ENCODE peak calls at places on chromosomes 5 and 9, in nine cellular contexts. G, Z, L, W, I, C, U, R and O are unnamed samples. For H3K36me3, the result is how much of the 10 kb centered on the place peaks cover.

GRCh38 chr9:125125523-125125922 is 17.8 kb downstream of the SCAI start:
- DNase-seq in L (no peak), Z (peak), W (no peak), G (no peak), I (no peak), R (no peak), U (no peak), C (no peak), O (no peak)

GRCh38 chr9:69885931-69886330 is 65.3 kb downstream of the CFAP95 start:
- DNase-seq in Z (no peak), U (no peak), W (no peak), G (no peak), L (no peak), I (no peak), C (no peak), R (no peak), O (no peak)

GRCh38 chr9:15873573-15874177 is 320.8 kb downstream of the CCDC171 start:
- DNase-seq in R (no peak), L (no peak), I (no peak), W (peak), U (no peak), C (no peak), G (peak), Z (no peak), O (no peak)

GRCh38 chr9:136521541-136521940 is 24.3 kb downstream of the NOTCH1 start:
- DNase-seq in Z (peak), G (no peak), L (peak), R (peak), I (peak), W (peak), C (no peak), U (peak), O (no peak)

GRCh38 chr5:102763734-102764133 is 8.6 kb downstream of the PAM start:
- DNase-seq in W (no peak), Z (no peak), R (no peak), I (no peak), L (no peak), C (no peak), U (no peak), G (no peak), O (no peak)

GRCh38 chr9:108117775-108118174 is 628.2 kb upstream of the KLF4 start:
- DNase-seq in G (peak), U (no peak), C (no peak), L (no peak), R (no peak), Z (no peak), W (no peak), I (no peak), O (peak)

GRCh38 chr5:15020731-15021130 is 149.2 kb upstream of the ANKH start:
- DNase-seq in L (no peak), G (no peak), Z (no peak), C (no peak), U (no peak), I (no peak), R (no peak), W (no peak), O (no peak)

GRCh38 chr5:103910002-103910401 is 347.4 kb upstream of the NUDT12 start:
- DNase-seq in C (no peak), I (no peak), R (no peak), G (no peak), U (no peak), W (no peak), Z (no peak), L (no peak), O (no peak)

GRCh38 chr5:159571501-159572244 is 241.4 kb upstream of the IL12B start:
- DNase-seq in G (no peak), Z (no peak), U (no peak), W (no peak), C (no peak), I (no peak), L (no peak), R (no peak), O (peak)

GRCh38 chr5:62489471-62489870 is 76.9 kb downstream of the IPO11 start:
- DNase-seq in U (no peak), G (peak), C (no peak), I (no peak), L (no peak), W (no peak), R (no peak), Z (no peak), O (no peak)
- H3K36me3 ChIP-seq in U (under half), G (under half), C (under half), I (under half), L (under half), W (under half), R (under half), Z (under half), O (under half)

GRCh38 chr5:38752622-38753021 is 93.2 kb upstream of the OSMR start:
- DNase-seq in Z (no peak), W (no peak), C (no peak), U (no peak), R (no peak), I (no peak), G (no peak), L (no peak), O (no peak)

GRCh38 chr5:38755171-38755570 is 90.6 kb upstream of the OSMR start:
- DNase-seq in W (no peak), I (no peak), U (no peak), L (no peak), Z (no peak), G (peak), C (no peak), R (no peak), O (no peak)

GRCh38 chr5:38749861-38750260 is 96.0 kb upstream of the OSMR start:
- DNase-seq in I (no peak), Z (no peak), L (no peak), U (no peak), G (no peak), W (no peak), C (no peak), R (no peak), O (no peak)

GRCh38 chr5:38753776-38754175 is 92.0 kb upstream of the OSMR start:
- DNase-seq in L (no peak), W (no peak), G (peak), Z (no peak), I (no peak), U (no peak), R (no peak), C (no peak), O (no peak)

GRCh38 chr5:38751103-38751502 is 94.7 kb upstream of the OSMR start:
- DNase-seq in I (no peak), R (no peak), L (no peak), C (no peak), Z (no peak), U (no peak), W (no peak), G (peak), O (peak)
- TF ChIP-seq CTCF in I (no peak), R (no peak), L (no peak), C (no peak), Z (no peak), U (no peak), W (no peak), G (peak), O (peak)

DNA sequence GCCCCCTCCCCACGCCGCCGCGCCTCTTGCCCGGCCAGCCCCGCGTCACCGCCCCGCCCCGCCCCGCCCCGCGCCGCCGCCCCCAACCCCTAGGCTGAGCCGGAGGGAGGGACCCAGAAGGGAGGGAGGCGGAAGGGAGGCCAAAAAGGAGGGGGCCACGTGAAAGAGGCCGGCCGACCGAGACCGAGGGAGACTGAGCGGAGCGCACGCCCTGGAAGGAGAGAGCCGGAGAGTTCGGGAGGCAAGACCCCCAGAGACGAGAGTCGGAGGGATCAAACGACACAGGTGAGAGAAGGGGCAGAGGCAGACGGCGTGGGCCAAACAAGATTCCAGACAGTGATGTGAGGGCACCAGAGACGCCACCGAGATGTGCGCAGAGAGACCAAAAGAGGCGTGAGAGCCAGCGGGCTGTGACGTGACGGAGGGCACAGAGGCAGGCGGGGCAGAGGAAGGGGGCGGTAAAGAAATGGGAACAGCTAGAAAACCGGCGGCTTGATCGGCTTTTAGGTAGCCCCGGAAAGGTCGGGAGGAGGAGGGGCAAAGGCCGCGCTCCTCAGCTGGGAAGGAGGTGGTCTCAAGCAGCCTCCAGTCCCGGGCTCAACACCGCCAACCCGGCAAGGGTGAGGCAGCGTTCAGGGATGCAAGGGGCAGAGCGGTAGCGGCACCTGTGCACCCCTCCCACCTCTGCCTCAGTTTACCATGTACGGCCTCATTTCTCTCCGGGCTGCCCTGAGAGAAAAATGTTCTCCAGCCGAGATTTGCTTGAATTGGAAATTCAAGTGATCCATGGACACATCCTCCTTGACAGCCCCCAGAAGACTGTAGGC is 414 bp upstream of the BARX1 start:
- DNase-seq in U (no peak), L (no peak), C (no peak), G (no peak), Z (no peak), I (no peak), R (no peak), W (no peak), O (no peak)
- H3K4me3 ChIP-seq in U (no peak), L (no peak), C (no peak), G (peak), Z (no peak), I (peak), R (no peak), W (no peak), O (no peak)

DNA sequence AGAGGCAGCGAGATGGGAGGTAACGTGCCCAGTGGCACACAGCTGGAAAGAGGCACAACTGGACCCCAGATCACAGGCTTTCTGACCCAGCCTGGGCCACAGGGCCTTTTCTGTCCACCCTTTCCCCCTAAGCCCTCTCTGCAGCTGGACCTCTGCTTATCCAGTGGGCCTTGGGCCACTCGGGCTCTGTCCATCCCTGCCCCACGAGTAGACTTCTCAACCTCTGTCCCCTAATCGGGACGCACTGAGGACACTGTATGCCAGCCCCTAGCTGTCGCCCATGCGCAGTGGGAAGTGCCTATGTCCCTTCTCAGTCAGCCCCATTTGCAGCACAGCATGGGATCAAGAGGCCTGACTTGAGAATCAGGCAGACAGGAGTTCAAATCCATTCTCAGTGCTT is 65.6 kb upstream of the NEURL1B start:
- DNase-seq in I (no peak), R (no peak), C (no peak), G (no peak), U (no peak), Z (no peak), W (no peak), L (no peak), O (no peak)
- H3K36me3 ChIP-seq in I (under half), R (under half), C (under half), G (under half), U (under half), Z (under half), W (under half), L (under half), O (under half)